ENCODE peak calls at places on chromosome 3, in four cellular contexts. B is MCF 10A, L is glutamatergic neuron, M is neural crest cell. C is an unnamed sample.

GRCh38 chr3:55468251-55468650 is 18.9 kb downstream of the WNT5A start:
- DNase-seq in B (peak), L (no peak), M (no peak), C (no peak)

GRCh38 chr3:117149577-117149976 is 440.0 kb downstream of the TUSC7 start:
- DNase-seq in B (no peak), L (no peak), M (no peak), C (no peak)

GRCh38 chr3:176906046-176906905 is 291.0 kb downstream of the TBL1XR1 start:
- DNase-seq in B (peak), L (no peak), M (no peak), C (no peak)

GRCh38 chr3:197942956-197943556 is 6.9 kb upstream of the RPL35A start:
- DNase-seq in B (peak), L (no peak), M (no peak), C (peak)

GRCh38 chr3:166071-166470 is 30.5 kb upstream of the CHL1 start:
- DNase-seq in B (no peak), L (no peak), M (no peak), C (no peak)

GRCh38 chr3:37221407-37221806 is 47.0 kb upstream of the LRRFIP2 start:
- DNase-seq in B (peak), L (no peak), M (no peak), C (peak)

GRCh38 chr3:12222765-12223485 is 64.2 kb upstream of the TIMP4 start:
- DNase-seq in B (peak), L (no peak), M (no peak), C (peak)

GRCh38 chr3:187020376-187020775 is 90.0 kb downstream of the ST6GAL1 start:
- DNase-seq in B (no peak), L (no peak), M (no peak), C (no peak)

GRCh38 chr3:49967307-49967706 is 27.4 kb downstream of the RBM6 start:
- DNase-seq in B (no peak), L (no peak), M (no peak), C (no peak)

GRCh38 chr3:193764959-193765358 is 172.0 kb downstream of the OPA1 start:
- DNase-seq in B (no peak), L (no peak), M (no peak), C (no peak)

GRCh38 chr3:18808423-18808822 is 339.9 kb upstream of the KCNH8 start:
- DNase-seq in B (peak), L (no peak), M (no peak), C (no peak)

GRCh38 chr3:58422756-58423324 is 10.8 kb downstream of the PDHB start:
- DNase-seq in B (peak), L (no peak), M (no peak), C (no peak)

GRCh38 chr3:41592753-41593152 is 369.1 kb downstream of the ULK4 start:
- DNase-seq in B (no peak), L (no peak), M (no peak), C (no peak)

GRCh38 chr3:141373232-141373631 is 4.9 kb downstream of the ZBTB38 start:
- DNase-seq in B (no peak), L (no peak), M (no peak), C (no peak)

GRCh38 chr3:140234256-140234655 is 299.3 kb downstream of the CLSTN2 start:
- DNase-seq in B (no peak), L (no peak), M (no peak), C (no peak)

GRCh38 chr3:195247863-195248189 is 23.1 kb downstream of the XXYLT1 start:
- DNase-seq in B (no peak), L (no peak), M (no peak), C (no peak)

GRCh38 chr3:155664922-155665695 is 79.8 kb downstream of the PLCH1 start:
- DNase-seq in B (peak), L (no peak), M (no peak), C (no peak)

GRCh38 chr3:24498391-24498790 is 3.7 kb upstream of the THRB start:
- DNase-seq in B (no peak), L (no peak), M (no peak), C (no peak)

GRCh38 chr3:123635220-123635619 is 50.4 kb upstream of the HACD2 start:
- DNase-seq in B (no peak), L (no peak), M (no peak), C (no peak)

GRCh38 chr3:184336484-184337230 is 743 bp upstream of the FAM131A start:
- DNase-seq in B (peak), L (no peak), M (no peak), C (no peak)

GRCh38 chr3:25235033-25235432 is 193.0 kb upstream of the RARB start:
- DNase-seq in B (no peak), L (no peak), M (no peak), C (no peak)

GRCh38 chr3:20039082-20039764 is 1.0 kb upstream of the KAT2B start:
- DNase-seq in B (no peak), L (no peak), M (no peak), C (no peak)

GRCh38 chr3:64454179-64454578 is 228.9 kb upstream of the PRICKLE2 start:
- DNase-seq in B (peak), L (no peak), M (no peak), C (peak)

GRCh38 chr3:11494131-11494916 is 149.4 kb downstream of the VGLL4 start:
- DNase-seq in B (no peak), L (no peak), M (no peak), C (no peak)

GRCh38 chr3:118628704-118629341 is 405.8 kb downstream of the IGSF11 start:
- DNase-seq in B (peak), L (peak), M (peak), C (peak)

GRCh38 chr3:123090700-123091585 is 24.1 kb downstream of the PDIA5 start:
- DNase-seq in B (no peak), L (no peak), M (no peak), C (no peak)

GRCh38 chr3:171000281-171000680 is 26.2 kb downstream of the SLC2A2 start:
- DNase-seq in B (no peak), L (no peak), M (no peak), C (no peak)

GRCh38 chr3:139588450-139588849 is 48.9 kb upstream of the RBP1 start:
- DNase-seq in B (peak), L (peak), M (no peak), C (no peak)

GRCh38 chr3:57194641-57195040 is 5.1 kb downstream of the HESX1 start:
- DNase-seq in B (no peak), L (no peak), M (no peak), C (no peak)

GRCh38 chr3:61158152-61158551 is 93.1 kb downstream of the FHIT start:
- DNase-seq in B (no peak), L (no peak), M (no peak), C (no peak)

GRCh38 chr3:170130532-170130931 is 51.0 kb downstream of the PHC3 start:
- DNase-seq in B (no peak), L (no peak), M (no peak), C (no peak)

GRCh38 chr3:73214846-73215245 is 153.4 kb downstream of the EBLN2 start:
- DNase-seq in B (no peak), L (no peak), M (no peak), C (no peak)

GRCh38 chr3:188510366-188510765 is 356.4 kb downstream of the LPP start:
- DNase-seq in B (peak), L (no peak), M (no peak), C (peak)

GRCh38 chr3:153026026-153026425 is 136.0 kb upstream of the RAP2B start:
- DNase-seq in B (peak), L (no peak), M (no peak), C (peak)

GRCh38 chr3:105277656-105278055 is 89.1 kb upstream of the ALCAM start:
- DNase-seq in B (no peak), L (no peak), M (no peak), C (no peak)

GRCh38 chr3:16907245-16907644 is 22.5 kb downstream of the PLCL2 start:
- DNase-seq in B (no peak), L (no peak), M (no peak), C (no peak)

GRCh38 chr3:72579191-72579580 is 269.1 kb downstream of the SHQ1 start:
- DNase-seq in B (no peak), L (no peak), M (no peak), C (no peak)

GRCh38 chr3:63979093-63979492 is 44.2 kb downstream of the PSMD6 start:
- DNase-seq in B (no peak), L (no peak), M (no peak), C (no peak)

GRCh38 chr3:134911611-134912604 is 116.8 kb downstream of the EPHB1 start:
- DNase-seq in B (no peak), L (no peak), M (no peak), C (no peak)

GRCh38 chr3:47476644-47477199 is 981 bp upstream of the SCAP start:
- DNase-seq in B (no peak), L (no peak), M (no peak), C (no peak)

GRCh38 chr3:47476330-47476626 is 537 bp upstream of the SCAP start:
- DNase-seq in B (no peak), L (no peak), M (no peak), C (no peak)

GRCh38 chr3:47475570-47476329 is at the start of gene SCAP:
- DNase-seq in B (peak), L (peak), M (peak), C (peak)

GRCh38 chr3:47473391-47473790 is 2.4 kb downstream of the SCAP start:
- DNase-seq in B (no peak), L (no peak), M (no peak), C (no peak)

DNA sequence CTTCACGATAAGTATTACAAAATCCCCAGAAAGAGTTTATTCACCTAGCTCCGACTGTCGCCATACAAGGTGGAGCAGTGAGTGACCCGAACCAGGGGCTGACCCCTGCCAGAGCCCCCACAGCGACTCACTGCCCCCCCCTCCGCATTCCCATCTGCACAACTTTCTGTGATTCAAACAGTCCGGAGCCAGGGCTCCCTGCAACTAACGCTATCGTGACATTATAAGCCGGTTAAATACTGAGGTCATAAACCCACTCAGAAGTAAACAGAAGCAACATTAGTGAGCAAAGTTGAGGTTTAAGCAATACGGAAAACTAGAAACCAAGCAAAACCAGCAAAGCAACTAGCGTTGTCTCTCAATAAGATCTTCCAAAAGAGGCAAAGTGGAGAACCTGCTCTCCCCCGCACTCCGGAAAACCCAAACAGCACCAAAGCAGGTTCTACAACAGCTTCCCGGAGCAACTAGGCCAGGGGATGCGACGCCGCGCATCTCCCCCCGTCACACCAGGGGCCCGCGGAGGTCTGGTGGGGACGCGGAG is 642 bp downstream of the SCAP start:
- DNase-seq in B (no peak), L (no peak), M (no peak), C (peak)
- TF ChIP-seq CTCF in B (no peak), L (no peak), M (no peak), C (no peak)

GRCh38 chr3:69309810-69310209 is 76.1 kb downstream of the FRMD4B start:
- DNase-seq in B (peak), L (no peak), M (no peak), C (no peak)
- TF ChIP-seq CTCF in B (peak), L (no peak), M (peak), C (peak)

DNA sequence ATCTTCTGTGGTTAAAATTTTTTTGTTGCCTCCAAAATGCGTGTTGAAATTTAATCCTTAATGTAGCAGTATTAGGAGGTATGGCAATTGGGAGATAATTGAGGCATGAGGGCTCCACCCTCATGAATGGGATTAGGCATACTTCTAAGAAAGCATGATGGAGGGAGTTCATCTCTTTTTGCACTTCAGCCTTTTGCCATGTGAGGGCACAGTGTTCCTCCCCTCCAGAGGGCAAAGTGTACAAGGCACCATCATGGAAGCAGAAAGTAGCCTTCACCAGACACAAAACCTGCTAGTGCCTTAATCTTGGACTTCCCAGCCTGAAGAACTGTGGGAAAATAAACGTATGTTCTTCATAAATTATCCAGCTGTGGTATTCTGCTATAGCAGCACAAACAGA is 429.5 kb downstream of the ZIC1 start:
- DNase-seq in B (peak), L (no peak), M (no peak), C (no peak)
- TF ChIP-seq CTCF in B (peak), L (no peak), M (no peak), C (no peak)

GRCh38 chr3:51983578-51984268 is 388 bp downstream of the ACY1 start:
- DNase-seq in B (no peak), L (no peak), M (no peak), C (no peak)

GRCh38 chr3:51982352-51982837 is 940 bp upstream of the ACY1 start:
- DNase-seq in B (peak), L (no peak), M (no peak), C (peak)

GRCh38 chr3:51984269-51984647 is 923 bp downstream of the ACY1 start:
- DNase-seq in B (no peak), L (no peak), M (no peak), C (no peak)

GRCh38 chr3:51985063-51985462 is 1.7 kb downstream of the ACY1 start:
- DNase-seq in B (no peak), L (no peak), M (no peak), C (no peak)

GRCh38 chr3:51982838-51983577 is at the start of gene ACY1:
- DNase-seq in B (peak), L (peak), M (peak), C (peak)
- TF ChIP-seq CTCF in B (no peak), L (peak), M (peak), C (no peak)

C was measured in RWPE1.